ENCODE peak calls at places on chromosomes 11 and 22, in five cellular contexts. K is IMR-90, G is GM23248, Y is DND-41, E is OCI-LY7. Q is an unnamed sample.

GRCh38 chr11:113248702-113249490 is 65.5 kb upstream of the TTC12 start:
- DNase-seq in K (no peak), G (peak), Y (no peak), E (no peak), Q (peak)

GRCh38 chr22:46442217-46442853 is 95.1 kb downstream of the CELSR1 start:
- DNase-seq in K (no peak), G (no peak), Y (no peak), E (no peak), Q (no peak)

GRCh38 chr22:37843746-37844089 is 416 bp downstream of the ANKRD54 start:
- DNase-seq in K (peak), G (peak), Y (peak), E (peak), Q (no peak)

GRCh38 chr11:33040127-33040861 is 922 bp downstream of the TCP11L1 start:
- DNase-seq in K (peak), G (peak), Y (peak), E (peak), Q (peak)

GRCh38 chr22:24727218-24727851 is 47.2 kb downstream of the PIWIL3 start:
- DNase-seq in K (peak), G (peak), Y (peak), E (no peak), Q (no peak)

GRCh38 chr11:43835104-43835503 is 45.5 kb upstream of the ALKBH3 start:
- DNase-seq in K (no peak), G (no peak), Y (no peak), E (no peak), Q (no peak)

GRCh38 chr11:11581493-11581880 is 40.3 kb downstream of the GALNT18 start:
- DNase-seq in K (no peak), G (no peak), Y (no peak), E (no peak), Q (no peak)

GRCh38 chr22:39545310-39546063 is 12.9 kb upstream of the RPS19BP1 start:
- DNase-seq in K (no peak), G (peak), Y (peak), E (no peak), Q (peak)

GRCh38 chr11:14370496-14370895 is 11.5 kb upstream of the RRAS2 start:
- DNase-seq in K (no peak), G (no peak), Y (no peak), E (no peak), Q (no peak)

GRCh38 chr11:45037425-45038005 is 86.8 kb upstream of the TP53I11 start:
- DNase-seq in K (no peak), G (no peak), Y (no peak), E (no peak), Q (no peak)

GRCh38 chr11:87425943-87426342 is 388.2 kb downstream of the TMEM135 start:
- DNase-seq in K (peak), G (peak), Y (no peak), E (no peak), Q (peak)

GRCh38 chr11:44842219-44842618 is 108.5 kb downstream of the TP53I11 start:
- DNase-seq in K (peak), G (peak), Y (no peak), E (no peak), Q (no peak)

GRCh38 chr11:132008226-132008625 is 637.8 kb downstream of the NTM start:
- DNase-seq in K (no peak), G (no peak), Y (no peak), E (no peak), Q (no peak)

GRCh38 chr22:43237280-43237679 is 50.3 kb upstream of the TTLL12 start:
- DNase-seq in K (no peak), G (no peak), Y (no peak), E (no peak), Q (no peak)

GRCh38 chr11:43954241-43954640 is 11.8 kb downstream of the C11orf96 start:
- DNase-seq in K (no peak), G (no peak), Y (no peak), E (no peak), Q (no peak)

GRCh38 chr11:60942970-60943565 is 8.9 kb downstream of the SLC15A3 start:
- DNase-seq in K (no peak), G (no peak), Y (no peak), E (no peak), Q (no peak)

GRCh38 chr11:12723410-12724297 is 49.4 kb downstream of the TEAD1 start:
- DNase-seq in K (peak), G (no peak), Y (no peak), E (no peak), Q (peak)

GRCh38 chr11:64043545-64043944 is 7.8 kb downstream of the FLRT1 start:
- DNase-seq in K (no peak), G (no peak), Y (no peak), E (no peak), Q (no peak)

GRCh38 chr11:124763156-124763947 is 1.3 kb upstream of the ESAM start:
- DNase-seq in K (peak), G (peak), Y (peak), E (peak), Q (peak)

GRCh38 chr11:46537851-46538295 is 56.0 kb downstream of the AMBRA1 start:
- DNase-seq in K (peak), G (peak), Y (peak), E (peak), Q (peak)

GRCh38 chr11:69524291-69524882 is 42.9 kb downstream of the LINC01488 start:
- DNase-seq in K (peak), G (peak), Y (no peak), E (no peak), Q (peak)

GRCh38 chr11:25066706-25067105 is 569.9 kb downstream of the LUZP2 start:
- DNase-seq in K (no peak), G (no peak), Y (no peak), E (no peak), Q (no peak)

GRCh38 chr11:43327987-43328386 is 16.2 kb downstream of the API5 start:
- DNase-seq in K (peak), G (peak), Y (no peak), E (no peak), Q (no peak)

GRCh38 chr11:985848-986247 is 50.7 kb downstream of the MUC6 start:
- DNase-seq in K (no peak), G (no peak), Y (no peak), E (no peak), Q (no peak)

GRCh38 chr11:102589047-102589459 is 36.1 kb downstream of the MMP20 start:
- DNase-seq in K (no peak), G (no peak), Y (no peak), E (no peak), Q (no peak)

GRCh38 chr11:117219001-117219400 is 12.9 kb downstream of the PCSK7 start:
- DNase-seq in K (no peak), G (no peak), Y (no peak), E (no peak), Q (no peak)

GRCh38 chr11:112166561-112166960 is 611 bp upstream of the TEX12 start:
- DNase-seq in K (no peak), G (peak), Y (no peak), E (no peak), Q (no peak)

GRCh38 chr11:57463596-57464342 is 3.4 kb downstream of the RTN4RL2 start:
- DNase-seq in K (no peak), G (no peak), Y (no peak), E (no peak), Q (peak)
- H3K4me2 ChIP-seq in K (no peak), G (no peak), Y (no peak), E (no peak), Q (no peak)

DNA sequence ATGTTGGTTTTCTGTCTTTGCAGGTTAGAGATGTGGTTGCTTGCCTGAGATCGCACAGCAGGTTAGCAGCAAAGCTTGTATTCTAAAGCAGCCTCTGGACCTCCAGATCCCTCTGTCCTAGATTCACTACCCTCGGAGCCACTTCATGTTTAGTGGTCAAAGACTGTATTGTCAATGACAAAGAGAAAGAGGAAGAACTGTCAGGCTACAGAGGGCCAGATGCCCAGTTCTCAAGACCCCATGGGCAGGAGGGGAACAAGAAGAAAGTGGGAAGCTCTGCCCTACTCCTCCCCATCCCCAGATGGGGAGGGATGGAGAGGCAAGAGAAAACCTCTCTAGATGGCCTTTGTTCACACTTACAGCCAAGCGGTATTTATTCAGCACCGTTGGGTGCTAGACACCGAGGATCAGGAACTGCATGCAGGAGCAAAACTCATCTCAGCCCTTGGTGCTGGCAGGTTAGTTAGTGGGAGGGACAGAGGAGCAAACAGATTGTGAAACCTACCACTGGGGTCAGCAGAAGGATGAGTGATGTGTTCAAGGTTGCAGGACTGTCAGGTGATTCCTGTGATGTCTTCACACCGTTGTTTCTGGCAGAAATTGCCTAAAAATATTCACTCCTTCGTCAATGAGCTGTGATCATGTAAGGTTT is 38.3 kb upstream of the PTPRJ start:
- DNase-seq in K (no peak), G (no peak), Y (no peak), E (no peak), Q (peak)
- H3K4me2 ChIP-seq in K (no peak), G (no peak), Y (no peak), E (peak), Q (no peak)

DNA sequence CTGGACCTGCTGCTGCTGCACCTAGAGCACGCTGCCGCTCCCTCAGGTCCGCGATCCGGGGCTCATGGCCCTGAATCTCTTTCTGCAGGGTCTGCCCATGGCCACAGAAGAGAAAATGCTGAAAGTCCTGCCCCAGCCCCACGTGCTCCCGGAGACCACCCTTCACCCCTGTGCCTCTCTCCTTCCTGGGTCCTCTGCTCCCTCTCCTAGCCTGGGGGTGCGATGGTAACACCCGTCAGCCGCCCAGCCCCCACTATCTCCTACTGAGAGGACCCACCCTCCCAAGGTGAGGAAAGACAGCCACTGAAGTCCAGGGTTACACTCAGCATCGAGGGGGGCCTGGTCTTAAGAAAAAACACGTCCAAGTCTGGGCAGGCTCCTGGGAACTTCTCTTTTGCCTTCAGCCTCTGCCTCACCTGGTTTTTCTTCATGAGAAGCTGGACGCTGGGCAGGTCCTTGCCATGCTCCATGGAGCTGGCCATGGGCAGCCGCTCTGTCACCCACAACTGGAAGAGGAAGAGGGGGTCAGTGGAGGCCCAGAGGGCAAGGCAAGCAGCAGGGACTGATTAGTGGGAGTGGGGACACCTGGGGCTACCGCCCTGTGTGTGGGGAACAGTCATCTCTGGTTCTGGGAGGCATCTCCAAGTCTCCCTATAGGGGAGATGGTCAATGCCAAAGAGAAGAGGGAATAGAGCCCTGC is 15.8 kb upstream of the RBM4B start:
- DNase-seq in K (no peak), G (no peak), Y (no peak), E (no peak), Q (no peak)
- H3K4me2 ChIP-seq in K (no peak), G (no peak), Y (no peak), E (no peak), Q (no peak)

GRCh38 chr11:36459046-36459445 is 51.0 kb downstream of the TRAF6 start:
- DNase-seq in K (no peak), G (no peak), Y (no peak), E (no peak), Q (no peak)
- H3K4me2 ChIP-seq in K (no peak), G (no peak), Y (no peak), E (no peak), Q (no peak)

DNA sequence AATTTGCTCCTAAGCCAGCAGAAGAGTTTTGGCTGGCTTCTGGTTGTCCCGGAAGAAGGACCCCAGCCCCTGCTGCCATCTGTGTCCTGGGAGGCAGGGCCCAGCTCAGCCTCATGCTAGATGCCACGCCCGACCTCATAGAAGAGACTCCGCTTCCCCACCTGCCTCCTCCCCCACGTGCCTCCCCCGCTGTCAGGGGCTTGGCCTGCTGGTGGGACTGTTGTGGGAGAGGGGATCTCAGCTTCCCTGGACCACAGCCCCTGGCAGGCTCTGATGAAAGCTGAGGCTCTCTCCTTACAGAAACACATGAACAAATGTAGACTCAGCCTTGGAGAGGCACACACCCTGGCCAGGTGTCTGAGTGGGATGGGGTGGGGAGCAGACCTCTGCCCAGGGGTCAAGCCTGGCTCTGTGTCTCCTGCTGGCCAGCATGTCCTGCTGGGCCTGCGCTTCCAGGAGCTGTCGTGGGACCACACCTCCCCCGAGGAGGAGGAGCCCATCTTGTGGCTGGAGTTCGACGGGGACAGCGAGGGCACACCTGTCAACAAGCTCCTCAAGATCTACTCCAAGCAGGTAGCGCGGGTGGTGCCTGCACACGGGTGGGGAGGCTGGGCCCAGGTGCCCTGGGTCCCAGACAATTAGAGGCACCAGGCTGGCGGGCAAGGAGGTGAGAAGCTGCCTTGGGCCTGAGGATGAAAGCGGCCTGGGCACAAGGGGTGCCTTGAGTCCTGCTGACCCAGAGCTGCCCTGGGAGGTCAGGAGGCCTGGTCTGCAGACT is 14.0 kb downstream of the FRMD8 start:
- DNase-seq in K (no peak), G (no peak), Y (no peak), E (no peak), Q (no peak)
- H3K4me2 ChIP-seq in K (no peak), G (no peak), Y (no peak), E (no peak), Q (no peak)

DNA sequence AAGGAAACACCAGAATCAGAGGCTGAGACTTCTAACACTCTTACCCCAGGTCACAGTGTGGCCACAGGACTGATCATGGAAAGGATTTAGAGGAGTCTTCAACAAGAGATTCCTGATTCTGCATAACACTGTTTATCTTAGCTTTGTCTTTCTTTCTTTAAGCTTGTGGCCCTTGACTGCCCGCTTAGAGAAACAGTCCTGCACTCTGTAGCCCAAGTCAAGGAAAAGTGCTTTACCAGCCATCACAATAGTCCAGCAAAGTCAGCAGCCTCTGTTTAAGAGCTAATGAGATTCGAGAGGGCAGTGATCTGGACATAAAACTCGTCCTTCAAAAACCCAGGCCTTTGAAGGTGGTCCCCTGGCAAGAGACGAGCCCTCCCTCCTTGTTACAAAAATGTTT is 30.0 kb downstream of the PRDM10 start:
- DNase-seq in K (no peak), G (no peak), Y (no peak), E (peak), Q (no peak)
- H3K4me2 ChIP-seq in K (no peak), G (no peak), Y (no peak), E (peak), Q (no peak)

Q was measured in mesendoderm.